ENCODE peak calls at places on chromosome 6, in four cellular contexts. N, O, V and F are unnamed samples.

GRCh38 chr6:121135425-121135824 is 198.9 kb downstream of the TBC1D32 start:
- DNase-seq in N (no peak), O (no peak), V (no peak), F (no peak)

GRCh38 chr6:96276326-96276725 is 245.3 kb upstream of the UFL1 start:
- DNase-seq in O (no peak), N (no peak), V (no peak), F (no peak)

GRCh38 chr6:39897699-39898098 is 36.6 kb downstream of the MOCS1 start:
- DNase-seq in O (no peak), N (no peak), V (no peak), F (no peak)

GRCh38 chr6:118334634-118335033 is 213.5 kb upstream of the PLN start:
- DNase-seq in V (no peak), O (no peak), N (no peak), F (no peak)

GRCh38 chr6:37819802-37820712 is 530 bp downstream of the ZFAND3 start:
- DNase-seq in O (no peak), V (no peak), N (peak), F (peak)

GRCh38 chr6:11575408-11576033 is 38.0 kb downstream of the TMEM170B start:
- DNase-seq in V (peak), N (peak), O (peak), F (peak)

GRCh38 chr6:78995346-78995745 is 82.7 kb downstream of the PHIP start:
- DNase-seq in V (no peak), O (no peak), N (no peak), F (no peak)

GRCh38 chr6:116268589-116269293 is 11.0 kb downstream of the TSPYL1 start:
- DNase-seq in O (no peak), V (no peak), N (peak), F (peak)

GRCh38 chr6:117338567-117338966 is 73.2 kb downstream of the VGLL2 start:
- DNase-seq in V (no peak), N (no peak), O (no peak), F (no peak)

GRCh38 chr6:148658701-148659100 is 88.1 kb upstream of the UST start:
- DNase-seq in O (no peak), V (no peak), N (no peak), F (no peak)